ENCODE peak calls at places on chromosome 4, in ten cellular contexts. I, F, N, C, V, K, H, A, P and M are unnamed samples.

GRCh38 chr4:22510750-22511149 is 5.1 kb downstream of the ADGRA3 start:
- DNase-seq in A (no peak), H (no peak), K (no peak), I (no peak), P (no peak), C (no peak), F (no peak), N (no peak), V (no peak), M (no peak)

GRCh38 chr4:145887241-145887964 is 51.2 kb downstream of the ZNF827 start:
- DNase-seq in F (no peak), K (no peak), H (no peak), V (peak), A (no peak), P (no peak), N (no peak), C (no peak), I (peak), M (no peak)

GRCh38 chr4:42519803-42520417 is 122.6 kb downstream of the SHISA3 start:
- DNase-seq in F (peak), C (no peak), N (peak), K (peak), V (peak), I (peak), H (no peak), P (peak), A (peak), M (peak)

GRCh38 chr4:174714393-174715211 is 114.4 kb downstream of the GLRA3 start:
- DNase-seq in V (peak), N (peak), F (no peak), C (no peak), K (no peak), H (no peak), A (peak), I (peak), P (peak), M (peak)

GRCh38 chr4:72701987-72702819 is 133.2 kb upstream of the ADAMTS3 start:
- DNase-seq in I (peak), K (peak), N (peak), A (peak), V (peak), H (no peak), C (no peak), F (no peak), P (no peak), M (peak)

GRCh38 chr4:165364452-165365080 is 14.2 kb upstream of the CPE start:
- DNase-seq in A (peak), N (no peak), I (no peak), K (no peak), P (no peak), V (peak), H (no peak), F (no peak), C (no peak), M (no peak)

GRCh38 chr4:71732706-71733105 is 51.2 kb downstream of the GC start:
- DNase-seq in P (no peak), V (peak), N (peak), K (no peak), I (peak), H (no peak), F (no peak), C (no peak), A (no peak), M (no peak)

GRCh38 chr4:41028392-41029076 is 185.8 kb downstream of the APBB2 start:
- DNase-seq in H (no peak), P (no peak), F (no peak), V (peak), C (no peak), K (no peak), I (no peak), N (no peak), A (no peak), M (no peak)

GRCh38 chr4:818106-818921 is 7.6 kb downstream of the CPLX1 start:
- DNase-seq in F (no peak), C (no peak), P (no peak), I (no peak), K (no peak), A (no peak), N (no peak), H (no peak), V (no peak), M (no peak)

GRCh38 chr4:122259849-122260248 is 107.7 kb downstream of the BLTP1 start:
- DNase-seq in K (no peak), I (no peak), P (no peak), C (no peak), N (no peak), A (no peak), V (no peak), H (no peak), F (no peak), M (no peak)

GRCh38 chr4:150782921-150783320 is 201.0 kb downstream of the MAB21L2 start:
- DNase-seq in F (no peak), V (peak), N (no peak), I (no peak), C (no peak), K (no peak), A (no peak), P (no peak), H (no peak), M (peak)

GRCh38 chr4:1478766-1479355 is 72.6 kb upstream of the NKX1-1 start:
- DNase-seq in N (no peak), K (no peak), C (no peak), F (no peak), H (no peak), I (no peak), V (no peak), A (no peak), P (no peak), M (no peak)

GRCh38 chr4:53532521-53532920 is 58.8 kb downstream of the LNX1 start:
- DNase-seq in F (no peak), A (no peak), H (no peak), I (no peak), N (no peak), P (no peak), C (no peak), V (no peak), K (no peak), M (no peak)

GRCh38 chr4:39621582-39621981 is 17.1 kb downstream of the SMIM14 start:
- DNase-seq in N (peak), K (no peak), A (peak), H (no peak), F (no peak), I (no peak), P (no peak), V (peak), C (no peak), M (peak)

GRCh38 chr4:52823478-52824092 is 38.5 kb upstream of the RASL11B start:
- DNase-seq in F (no peak), K (no peak), V (no peak), H (no peak), A (peak), P (no peak), C (no peak), I (no peak), N (peak), M (no peak)

GRCh38 chr4:86038037-86038436 is 321.8 kb downstream of the MAPK10 start:
- DNase-seq in C (no peak), N (no peak), V (no peak), K (no peak), I (no peak), P (no peak), H (no peak), A (no peak), F (no peak), M (no peak)

GRCh38 chr4:93710101-93710846 is 118.3 kb upstream of the ATOH1 start:
- DNase-seq in I (no peak), P (no peak), C (no peak), F (no peak), H (no peak), N (no peak), K (no peak), V (peak), A (peak), M (peak)

GRCh38 chr4:57154191-57154590 is 44.0 kb upstream of the IGFBP7 start:
- DNase-seq in H (no peak), C (no peak), F (no peak), K (no peak), A (no peak), N (no peak), I (no peak), P (no peak), V (peak), M (no peak)

GRCh38 chr4:729336-730315 is 24.0 kb downstream of the PCGF3 start:
- DNase-seq in K (no peak), P (no peak), H (no peak), V (no peak), C (no peak), F (no peak), N (no peak), A (no peak), I (no peak), M (no peak)

GRCh38 chr4:23373269-23373668 is 516.6 kb downstream of the PPARGC1A start:
- DNase-seq in N (peak), I (no peak), A (peak), V (no peak), H (no peak), K (no peak), P (no peak), C (no peak), F (peak), M (no peak)

GRCh38 chr4:84317513-84317912 is 181.6 kb downstream of the NKX6-1 start:
- DNase-seq in V (no peak), F (no peak), P (no peak), I (no peak), A (no peak), N (no peak), C (no peak), K (no peak), H (no peak), M (no peak)

GRCh38 chr4:185885075-185885474 is 73.1 kb upstream of the SORBS2 start:
- DNase-seq in C (no peak), P (no peak), H (no peak), N (no peak), I (no peak), F (no peak), K (no peak), A (no peak), V (no peak), M (no peak)

GRCh38 chr4:31422006-31422405 is 701.8 kb downstream of the PCDH7 start:
- DNase-seq in A (peak), H (no peak), F (no peak), C (no peak), N (no peak), V (no peak), P (no peak), K (no peak), I (no peak), M (no peak)

GRCh38 chr4:39706334-39706733 is 8.4 kb downstream of the UBE2K start:
- DNase-seq in P (no peak), H (no peak), V (peak), N (peak), A (peak), I (no peak), F (no peak), K (no peak), C (no peak), M (no peak)

GRCh38 chr4:145012841-145013240 is 85.2 kb downstream of the ANAPC10 start:
- DNase-seq in C (no peak), V (peak), F (no peak), H (no peak), P (no peak), K (no peak), I (no peak), A (peak), N (peak), M (no peak)

GRCh38 chr4:114509340-114509739 is 89.3 kb upstream of the UGT8 start:
- DNase-seq in I (no peak), C (no peak), N (no peak), P (no peak), V (no peak), A (no peak), F (no peak), H (no peak), K (no peak), M (no peak)

GRCh38 chr4:177108708-177109107 is 201.0 kb upstream of the NEIL3 start:
- DNase-seq in I (no peak), H (no peak), V (peak), P (no peak), N (no peak), F (no peak), A (no peak), K (no peak), C (no peak), M (no peak)

GRCh38 chr4:79225360-79225759 is 100.5 kb downstream of the NAA11 start:
- DNase-seq in I (no peak), V (no peak), K (no peak), P (no peak), C (no peak), A (no peak), H (no peak), N (no peak), F (no peak), M (no peak)